ENCODE peak calls at places on chromosomes 5 and 9, in eight cellular contexts. One of them, this sample, is unnamed.

GRCh38 chr9:92952861-92953620 is 5.7 kb downstream of the FGD3 start:
- DNase-seq in sigmoid colon: no peak
- DNase-seq in adipocyte: peak
- DNase-seq in NCI-H1048: no peak
- DNase-seq in myocyte: no peak
- DNase-seq in GM23248: peak
- DNase-seq in Right ventricle myocardium inferior: no peak
- DNase-seq in activated CD4-positive, CD25-positive, alpha-beta regulatory T cell treated with anti-CD3 and anti-CD28 coated beads, Interleukin-2, amount 50 U/mL, for 72 hours: no peak
- DNase-seq in this sample: no peak

GRCh38 chr5:89241186-89241585 is 358.2 kb upstream of the MEF2C start:
- DNase-seq in sigmoid colon: no peak
- DNase-seq in myocyte: no peak
- DNase-seq in NCI-H1048: no peak
- DNase-seq in adipocyte: peak
- DNase-seq in GM23248: peak
- DNase-seq in activated CD4-positive, CD25-positive, alpha-beta regulatory T cell treated with anti-CD3 and anti-CD28 coated beads, Interleukin-2, amount 50 U/mL, for 72 hours: no peak
- DNase-seq in Right ventricle myocardium inferior: no peak
- DNase-seq in this sample: no peak

GRCh38 chr5:139769477-139769876 is 26.1 kb upstream of the PSD2 start:
- DNase-seq in adipocyte: no peak
- DNase-seq in Right ventricle myocardium inferior: no peak
- DNase-seq in GM23248: no peak
- DNase-seq in NCI-H1048: no peak
- DNase-seq in sigmoid colon: no peak
- DNase-seq in myocyte: no peak
- DNase-seq in activated CD4-positive, CD25-positive, alpha-beta regulatory T cell treated with anti-CD3 and anti-CD28 coated beads, Interleukin-2, amount 50 U/mL, for 72 hours: no peak
- DNase-seq in this sample: no peak

GRCh38 chr9:129435996-129436676 is 184.8 kb downstream of the C9orf50 start:
- DNase-seq in Right ventricle myocardium inferior: no peak
- DNase-seq in myocyte: no peak
- DNase-seq in sigmoid colon: no peak
- DNase-seq in NCI-H1048: no peak
- DNase-seq in adipocyte: no peak
- DNase-seq in activated CD4-positive, CD25-positive, alpha-beta regulatory T cell treated with anti-CD3 and anti-CD28 coated beads, Interleukin-2, amount 50 U/mL, for 72 hours: no peak
- DNase-seq in GM23248: no peak
- DNase-seq in this sample: no peak

GRCh38 chr5:39648539-39649200 is 223.9 kb upstream of the DAB2 start:
- DNase-seq in activated CD4-positive, CD25-positive, alpha-beta regulatory T cell treated with anti-CD3 and anti-CD28 coated beads, Interleukin-2, amount 50 U/mL, for 72 hours: no peak
- DNase-seq in GM23248: peak
- DNase-seq in adipocyte: no peak
- DNase-seq in Right ventricle myocardium inferior: no peak
- DNase-seq in sigmoid colon: no peak
- DNase-seq in NCI-H1048: no peak
- DNase-seq in myocyte: peak
- DNase-seq in this sample: no peak

GRCh38 chr5:143600396-143601075 is 197.1 kb upstream of the NR3C1 start:
- DNase-seq in GM23248: peak
- DNase-seq in Right ventricle myocardium inferior: no peak
- DNase-seq in adipocyte: peak
- DNase-seq in activated CD4-positive, CD25-positive, alpha-beta regulatory T cell treated with anti-CD3 and anti-CD28 coated beads, Interleukin-2, amount 50 U/mL, for 72 hours: no peak
- DNase-seq in sigmoid colon: no peak
- DNase-seq in myocyte: no peak
- DNase-seq in NCI-H1048: no peak
- DNase-seq in this sample: no peak

GRCh38 chr9:132794730-132795380 is 83.2 kb downstream of the AK8 start:
- DNase-seq in myocyte: no peak
- DNase-seq in Right ventricle myocardium inferior: no peak
- DNase-seq in GM23248: no peak
- DNase-seq in activated CD4-positive, CD25-positive, alpha-beta regulatory T cell treated with anti-CD3 and anti-CD28 coated beads, Interleukin-2, amount 50 U/mL, for 72 hours: peak
- DNase-seq in NCI-H1048: no peak
- DNase-seq in sigmoid colon: no peak
- DNase-seq in adipocyte: no peak
- DNase-seq in this sample: no peak

GRCh38 chr5:501833-502184 is 22.4 kb downstream of the SLC9A3 start:
- DNase-seq in activated CD4-positive, CD25-positive, alpha-beta regulatory T cell treated with anti-CD3 and anti-CD28 coated beads, Interleukin-2, amount 50 U/mL, for 72 hours: no peak
- DNase-seq in NCI-H1048: no peak
- DNase-seq in myocyte: no peak
- DNase-seq in Right ventricle myocardium inferior: no peak
- DNase-seq in GM23248: peak
- DNase-seq in sigmoid colon: no peak
- DNase-seq in adipocyte: no peak
- DNase-seq in this sample: no peak

GRCh38 chr9:95498641-95499040 is 18.1 kb downstream of the PTCH1 start:
- DNase-seq in sigmoid colon: no peak
- DNase-seq in GM23248: no peak
- DNase-seq in Right ventricle myocardium inferior: no peak
- DNase-seq in activated CD4-positive, CD25-positive, alpha-beta regulatory T cell treated with anti-CD3 and anti-CD28 coated beads, Interleukin-2, amount 50 U/mL, for 72 hours: no peak
- DNase-seq in adipocyte: no peak
- DNase-seq in NCI-H1048: no peak
- DNase-seq in myocyte: no peak
- DNase-seq in this sample: no peak

GRCh38 chr5:179312557-179313235 is 32.6 kb downstream of the ADAMTS2 start:
- DNase-seq in sigmoid colon: no peak
- DNase-seq in GM23248: no peak
- DNase-seq in activated CD4-positive, CD25-positive, alpha-beta regulatory T cell treated with anti-CD3 and anti-CD28 coated beads, Interleukin-2, amount 50 U/mL, for 72 hours: no peak
- DNase-seq in NCI-H1048: no peak
- DNase-seq in myocyte: no peak
- DNase-seq in Right ventricle myocardium inferior: no peak
- DNase-seq in adipocyte: peak
- DNase-seq in this sample: no peak

GRCh38 chr9:114000063-114000454 is 78.0 kb downstream of the AMBP start:
- DNase-seq in GM23248: no peak
- DNase-seq in activated CD4-positive, CD25-positive, alpha-beta regulatory T cell treated with anti-CD3 and anti-CD28 coated beads, Interleukin-2, amount 50 U/mL, for 72 hours: peak
- DNase-seq in myocyte: no peak
- DNase-seq in sigmoid colon: peak
- DNase-seq in adipocyte: no peak
- DNase-seq in NCI-H1048: no peak
- DNase-seq in Right ventricle myocardium inferior: no peak
- DNase-seq in this sample: no peak

GRCh38 chr5:17398439-17398838 is 99.6 kb upstream of the TAF11L2 start:
- DNase-seq in sigmoid colon: no peak
- DNase-seq in NCI-H1048: no peak
- DNase-seq in adipocyte: peak
- DNase-seq in Right ventricle myocardium inferior: no peak
- DNase-seq in activated CD4-positive, CD25-positive, alpha-beta regulatory T cell treated with anti-CD3 and anti-CD28 coated beads, Interleukin-2, amount 50 U/mL, for 72 hours: no peak
- DNase-seq in myocyte: peak
- DNase-seq in GM23248: peak
- DNase-seq in this sample: no peak

This sample was measured in pulmonary artery endothelial cell.